ENCODE peak calls at places on chromosomes 11 and 22, in six cellular contexts. X, S, L, J, K and P are unnamed samples.

GRCh38 chr11:69879734-69880005 is 60.5 kb upstream of the FGF3 start:
- DNase-seq in S (no peak), X (no peak), J (peak), K (no peak), L (no peak), P (no peak)

GRCh38 chr11:41950470-41951143 is 491.2 kb upstream of the LRRC4C start:
- DNase-seq in L (no peak), J (no peak), X (no peak), S (no peak), K (no peak), P (no peak)

GRCh38 chr11:126191379-126192073 is 19.9 kb downstream of the RPUSD4 start:
- DNase-seq in J (no peak), X (no peak), K (no peak), L (no peak), S (no peak), P (no peak)

GRCh38 chr11:66020618-66021357 is 5.5 kb downstream of the CATSPER1 start:
- DNase-seq in L (peak), J (no peak), X (no peak), S (peak), K (no peak), P (no peak)

GRCh38 chr11:119977584-119977860 is 160.4 kb downstream of the TRIM29 start:
- DNase-seq in J (no peak), L (no peak), X (no peak), K (no peak), S (no peak), P (no peak)

GRCh38 chr11:118015385-118015841 is 29.2 kb downstream of the IL10RA start:
- DNase-seq in J (no peak), X (no peak), K (no peak), L (no peak), S (no peak), P (no peak)

GRCh38 chr11:130622126-130622525 is 173.7 kb downstream of the ADAMTS15 start:
- DNase-seq in K (no peak), S (no peak), X (no peak), L (no peak), J (no peak), P (no peak)

GRCh38 chr11:2509481-2510001 is 64.7 kb downstream of the KCNQ1 start:
- DNase-seq in J (peak), K (no peak), L (no peak), S (no peak), X (no peak), P (no peak)

GRCh38 chr22:22939537-22940368 is 52.1 kb downstream of the IGLL5 start:
- DNase-seq in J (no peak), X (no peak), L (no peak), S (no peak), K (no peak), P (no peak)

GRCh38 chr22:49487950-49488349 is 339.7 kb downstream of the BRD1 start:
- DNase-seq in X (no peak), J (peak), S (no peak), L (no peak), K (no peak), P (no peak)

GRCh38 chr11:45560153-45560934 is 105.1 kb downstream of the CHST1 start:
- DNase-seq in K (no peak), S (no peak), X (no peak), L (no peak), J (no peak), P (no peak)

GRCh38 chr11:68297812-68298658 is 14.4 kb upstream of the LRP5 start:
- DNase-seq in J (peak), L (no peak), K (peak), X (peak), S (peak), P (no peak)

GRCh38 chr11:69791266-69791665 is 16.1 kb upstream of the FGF4 start:
- DNase-seq in S (no peak), X (no peak), L (peak), J (no peak), K (no peak), P (no peak)

GRCh38 chr11:60844870-60845221 is 2.9 kb downstream of the CCDC86 start:
- DNase-seq in K (no peak), S (no peak), J (no peak), L (no peak), X (no peak), P (no peak)

GRCh38 chr11:62694455-62695167 is 5.3 kb upstream of the LRRN4CL start:
- DNase-seq in S (peak), K (peak), L (peak), X (peak), J (no peak), P (peak)

GRCh38 chr22:50585238-50585637 is 2.6 kb upstream of the CHKB start:
- DNase-seq in S (no peak), X (no peak), J (no peak), K (no peak), L (no peak), P (no peak)

GRCh38 chr11:126465573-126466287 is 110.2 kb downstream of the ST3GAL4 start:
- DNase-seq in S (no peak), X (no peak), L (no peak), K (no peak), J (no peak), P (no peak)

GRCh38 chr11:34158661-34159060 is 53.2 kb downstream of the NAT10 start:
- DNase-seq in J (no peak), X (no peak), K (no peak), L (no peak), S (no peak), P (no peak)

GRCh38 chr11:44096360-44097188 is 1.1 kb downstream of the EXT2 start:
- DNase-seq in S (no peak), K (peak), J (no peak), X (no peak), L (no peak), P (no peak)

GRCh38 chr11:123313261-123313660 is 116.8 kb upstream of the GRAMD1B start:
- DNase-seq in S (no peak), L (no peak), K (no peak), J (no peak), X (no peak), P (no peak)

GRCh38 chr11:122700676-122701075 is 45.2 kb downstream of the UBASH3B start:
- DNase-seq in K (no peak), L (no peak), J (no peak), S (no peak), X (no peak), P (no peak)

GRCh38 chr22:23394525-23395326 is 185.4 kb downstream of the IGLL1 start:
- DNase-seq in L (no peak), S (no peak), X (no peak), K (no peak), J (no peak), P (no peak)

GRCh38 chr11:65590240-65590738 is 5.3 kb downstream of the KCNK7 start:
- DNase-seq in J (peak), L (no peak), X (no peak), K (no peak), S (no peak), P (no peak)

GRCh38 chr11:69950120-69950519 is 128.0 kb upstream of the ANO1 start:
- DNase-seq in K (no peak), L (no peak), J (peak), X (no peak), S (no peak), P (no peak)